ENCODE peak calls at places on chromosomes 3 and 15, in six cellular contexts. Y is A549, I is ovary, P is sigmoid colon, X is tibial nerve, K is SK-N-SH. W is an unnamed sample.

GRCh38 chr3:188631291-188632010 is 477.5 kb downstream of the LPP start:
- DNase-seq in Y (no peak), P (no peak), I (no peak), K (no peak), X (no peak), W (no peak)

GRCh38 chr3:188656196-188656982 is 502.4 kb downstream of the LPP start:
- DNase-seq in K (no peak), Y (no peak), X (no peak), I (no peak), P (no peak), W (no peak)

GRCh38 chr3:197807969-197808587 is 17.0 kb downstream of the LRCH3 start:
- DNase-seq in P (no peak), I (no peak), K (no peak), Y (no peak), X (no peak), W (no peak)

GRCh38 chr15:85581495-85581894 is 201.1 kb downstream of the AKAP13 start:
- DNase-seq in Y (no peak), X (peak; percentile 52), K (no peak), I (no peak), P (peak; percentile 81), W (peak; percentile 94)

GRCh38 chr15:81749667-81750360 is 296.0 kb downstream of the MEX3B start:
- DNase-seq in Y (no peak), K (no peak), I (no peak), X (no peak), P (no peak), W (no peak)

GRCh38 chr15:91182096-91182495 is 82.0 kb downstream of the SV2B start:
- DNase-seq in K (no peak), P (no peak), X (no peak), I (no peak), Y (no peak), W (no peak)

GRCh38 chr3:159200176-159200575 is 398.3 kb downstream of the MFSD1 start:
- DNase-seq in Y (no peak), X (no peak), K (no peak), I (no peak), P (no peak), W (no peak)

GRCh38 chr3:185717627-185718330 is 107.1 kb downstream of the IGF2BP2 start:
- DNase-seq in I (no peak), P (no peak), Y (no peak), X (no peak), K (no peak), W (no peak)

GRCh38 chr3:177618873-177619771 is 421.8 kb upstream of the TBL1XR1 start:
- DNase-seq in K (no peak), X (no peak), I (no peak), Y (no peak), P (no peak), W (no peak)

GRCh38 chr3:144660097-144660496 is 688.5 kb downstream of the DIPK2A start:
- DNase-seq in K (no peak), P (no peak), Y (no peak), I (no peak), X (no peak), W (no peak)

GRCh38 chr3:17979248-17979647 is 236.8 kb upstream of the TBC1D5 start:
- DNase-seq in X (no peak), Y (no peak), K (no peak), I (no peak), P (peak; percentile 73), W (no peak)

GRCh38 chr3:55724407-55724784 is 237.3 kb upstream of the WNT5A start:
- DNase-seq in Y (no peak), X (no peak), P (no peak), I (no peak), K (no peak), W (no peak)

GRCh38 chr3:120147072-120147871 is 53.0 kb upstream of the GSK3B start:
- DNase-seq in X (no peak), I (no peak), P (no peak), K (no peak), Y (no peak), W (no peak)

GRCh38 chr3:175818811-175819464 is 959.8 kb downstream of the NAALADL2 start:
- DNase-seq in I (no peak), X (no peak), Y (no peak), K (no peak), P (no peak), W (no peak)

GRCh38 chr3:11606865-11607440 is 36.8 kb downstream of the VGLL4 start:
- DNase-seq in K (no peak), Y (no peak), I (no peak), P (no peak), X (no peak), W (no peak)

GRCh38 chr3:176814252-176814651 is 383.0 kb downstream of the TBL1XR1 start:
- DNase-seq in X (peak; percentile 47), I (no peak), Y (peak; percentile 5), K (peak; percentile 45), P (peak; percentile 71), W (no peak)

GRCh38 chr3:42601898-42602581 is 1.6 kb downstream of the NKTR start:
- DNase-seq in I (no peak), K (no peak), P (no peak), X (no peak), Y (no peak), W (no peak)

GRCh38 chr15:38652998-38653397 is 88.4 kb upstream of the RASGRP1 start:
- DNase-seq in X (no peak), I (no peak), P (no peak), Y (no peak), K (no peak), W (no peak)

GRCh38 chr3:102745881-102746280 is 311.1 kb downstream of the ZPLD1 start:
- DNase-seq in I (no peak), X (no peak), Y (no peak), P (no peak), K (no peak), W (no peak)

GRCh38 chr15:39588531-39589192 is 7.8 kb downstream of the THBS1 start:
- DNase-seq in X (no peak), Y (no peak), K (no peak), I (no peak), P (no peak), W (no peak)

GRCh38 chr3:119308355-119308754 is 14.2 kb downstream of the ARHGAP31 start:
- DNase-seq in I (no peak), X (no peak), K (no peak), P (no peak), Y (no peak), W (peak; percentile 29)

GRCh38 chr15:71136159-71137137 is 21.2 kb downstream of the THSD4 start:
- DNase-seq in X (no peak), Y (peak; percentile 70), K (no peak), I (no peak), P (no peak), W (no peak)

GRCh38 chr15:40825661-40826088 is 2.8 kb downstream of the PPP1R14D start:
- DNase-seq in K (no peak), I (no peak), Y (no peak), P (no peak), X (no peak), W (no peak)

DNA sequence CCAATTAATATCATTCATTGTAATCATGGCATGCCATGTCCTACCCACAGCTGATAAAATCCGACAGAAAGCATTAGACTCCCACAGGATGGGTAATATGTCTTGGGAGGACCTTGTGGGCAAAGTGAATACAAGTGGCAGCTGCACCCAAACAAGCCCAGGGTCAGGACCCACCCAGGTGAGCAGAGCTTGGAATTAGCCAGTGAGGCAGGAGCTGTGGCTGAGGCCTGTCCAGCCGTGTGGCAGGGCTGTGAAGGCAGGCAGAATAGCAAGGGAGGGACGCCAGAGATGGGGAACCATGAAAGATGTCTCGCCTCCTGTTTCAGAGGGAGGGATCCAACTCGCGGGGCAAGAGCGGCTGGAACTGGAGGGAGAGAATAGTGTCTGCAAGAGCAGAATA is 74.5 kb downstream of the PPCDC start:
- DNase-seq in K (no peak), I (no peak), P (no peak), X (no peak), Y (no peak), W (no peak)
- H3K27ac ChIP-seq in K (no peak overlapping the region), I (no peak overlapping the region), P (no peak overlapping the region), X (no peak overlapping the region), Y (no peak overlapping the region), W (no peak overlapping the region)

GRCh38 chr3:58577269-58577821 is at the start of gene FAM107A:
- DNase-seq in P (peak; percentile 79), Y (no peak), I (peak; percentile 54), X (peak; percentile 67), K (no peak), W (no peak)
- TF ChIP-seq EP300 in P (peak; percentile 48), Y (no peak), I (peak; percentile 23), X (peak; percentile 85), K (no peak), W (peak; percentile 82)

DNA sequence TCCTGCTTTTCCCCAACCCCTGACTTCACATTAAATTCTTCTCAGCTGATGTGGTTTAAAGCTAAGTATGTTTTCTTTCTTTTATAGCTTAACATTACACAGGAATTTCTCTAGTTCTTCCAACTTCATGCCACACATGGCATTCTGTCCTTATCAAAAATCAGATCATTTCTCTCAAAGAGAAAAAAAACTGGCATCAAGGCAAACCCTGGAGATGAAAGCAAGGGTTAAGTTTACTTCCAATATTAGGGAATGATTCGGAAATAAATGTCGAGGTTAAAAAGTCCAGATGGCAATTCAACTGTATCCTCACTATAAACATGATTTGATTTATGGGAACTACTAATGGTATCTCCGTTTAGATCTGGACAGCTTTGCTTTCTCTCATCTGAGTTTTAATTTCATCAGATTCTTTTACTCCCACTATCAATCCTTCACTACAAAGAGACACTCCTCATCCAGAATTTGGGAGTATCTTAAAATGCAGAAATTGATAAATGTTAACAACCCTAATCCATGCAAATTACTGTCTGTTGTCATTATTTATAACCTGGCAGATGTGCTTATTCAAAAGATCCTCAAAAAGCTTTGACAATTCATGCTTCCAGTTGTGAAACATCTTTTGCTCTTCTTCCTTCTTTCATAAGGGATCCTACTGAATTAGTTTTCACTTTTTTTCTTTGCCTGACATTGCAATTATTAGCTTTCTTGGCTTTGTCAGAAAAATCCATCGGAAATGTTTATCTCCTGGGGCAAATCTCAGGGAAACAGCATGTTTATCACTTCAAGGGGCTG is 903.1 kb downstream of the MCTP2 start:
- DNase-seq in X (no peak), I (no peak), Y (no peak), K (no peak), P (no peak), W (no peak)
- H3K27ac ChIP-seq in X (no peak overlapping the region), I (no peak overlapping the region), Y (no peak overlapping the region), K (no peak overlapping the region), P (no peak overlapping the region), W (no peak overlapping the region)

GRCh38 chr3:33057320-33058298 is 39.3 kb downstream of the GLB1 start:
- DNase-seq in Y (no peak), I (no peak), K (no peak), P (no peak), X (no peak), W (no peak)
- TF ChIP-seq EP300 in Y (no peak), I (no peak), K (no peak), P (no peak), X (no peak), W (no peak)

GRCh38 chr15:65547841-65548240 is 17.6 kb downstream of the HACD3 start:
- DNase-seq in X (no peak), K (no peak), P (no peak), Y (no peak), I (no peak), W (no peak)
- H3K27ac ChIP-seq in X (no peak overlapping the region), K (no peak overlapping the region), P (no peak overlapping the region), Y (no peak overlapping the region), I (no peak overlapping the region), W (no peak overlapping the region)